ENCODE peak calls at places on chromosomes 7 and 10, in seven cellular contexts. A, G, N, S, R, W and V are unnamed samples.

GRCh38 chr7:21771906-21772610 is 173.6 kb downstream of the CDCA7L start:
- DNase-seq in W (peak), A (peak), N (no peak), S (no peak), R (peak), G (no peak), V (no peak)

GRCh38 chr7:50792342-50793114 is 9.8 kb upstream of the GRB10 start:
- DNase-seq in A (peak), N (peak), R (peak), W (peak), G (no peak), S (peak), V (no peak)

GRCh38 chr7:107167483-107168232 is 1.1 kb upstream of the HBP1 start:
- DNase-seq in W (peak), G (no peak), N (peak), R (peak), S (peak), A (peak), V (peak)

GRCh38 chr10:44383749-44384600 is 922 bp downstream of the CXCL12 start:
- DNase-seq in W (peak), G (no peak), S (no peak), A (peak), N (peak), R (peak), V (peak)

GRCh38 chr10:122328676-122329075 is 45.8 kb upstream of the PLEKHA1 start:
- DNase-seq in A (no peak), W (no peak), G (no peak), S (no peak), R (no peak), N (no peak), V (peak)

GRCh38 chr7:123230603-123231002 is 30.8 kb upstream of the SLC13A1 start:
- DNase-seq in W (no peak), N (no peak), S (no peak), G (no peak), A (no peak), R (no peak), V (no peak)

GRCh38 chr10:76946268-76946667 is 691.3 kb downstream of the KCNMA1 start:
- DNase-seq in W (peak), A (no peak), S (peak), N (no peak), G (no peak), R (peak), V (no peak)

GRCh38 chr10:54550016-54550415 is 251.0 kb downstream of the PCDH15 start:
- DNase-seq in R (no peak), G (no peak), N (no peak), W (no peak), A (no peak), S (no peak), V (no peak)

GRCh38 chr10:127889605-127890195 is 3.0 kb downstream of the CLRN3 start:
- DNase-seq in A (no peak), R (peak), W (peak), G (no peak), N (no peak), S (peak), V (no peak)

GRCh38 chr7:14858410-14858809 is 44.1 kb downstream of the DGKB start:
- DNase-seq in W (no peak), R (no peak), S (no peak), A (no peak), G (no peak), N (no peak), V (no peak)

GRCh38 chr7:33946094-33946699 is 40.9 kb downstream of the BMPER start:
- DNase-seq in N (no peak), S (peak), G (no peak), A (no peak), W (no peak), R (no peak), V (no peak)

GRCh38 chr10:17220652-17221100 is 7.4 kb upstream of the VIM start:
- DNase-seq in R (no peak), S (no peak), G (no peak), N (no peak), W (no peak), A (no peak), V (no peak)

GRCh38 chr10:59155556-59155955 is 20.9 kb upstream of the PHYHIPL start:
- DNase-seq in N (no peak), R (no peak), W (no peak), G (no peak), A (no peak), S (no peak), V (no peak)

GRCh38 chr7:130363156-130363847 is 17.0 kb upstream of the CPA1 start:
- DNase-seq in A (no peak), R (peak), S (peak), N (peak), G (no peak), W (peak), V (peak)

GRCh38 chr7:2640858-2641257 is 9.1 kb downstream of the TTYH3 start:
- DNase-seq in W (no peak), R (no peak), S (no peak), N (no peak), G (no peak), A (no peak), V (no peak)

GRCh38 chr7:79458796-79459195 is 5.3 kb upstream of the MAGI2 start:
- DNase-seq in G (no peak), R (no peak), N (no peak), W (peak), S (no peak), A (no peak), V (no peak)

GRCh38 chr7:69349291-69349690 is 249.0 kb upstream of the AUTS2 start:
- DNase-seq in N (no peak), R (no peak), G (no peak), A (no peak), S (no peak), W (no peak), V (no peak)

GRCh38 chr10:37752309-37752875 is 105.0 kb downstream of the ZNF248 start:
- DNase-seq in G (no peak), R (no peak), S (no peak), W (no peak), A (no peak), N (no peak), V (no peak)

GRCh38 chr10:86730227-86730626 is 26.2 kb upstream of the BMPR1A start:
- DNase-seq in A (no peak), S (peak), W (peak), N (no peak), R (peak), G (no peak), V (no peak)

GRCh38 chr10:48551796-48552591 is 52.9 kb downstream of the ARHGAP22 start:
- DNase-seq in W (peak), N (no peak), A (peak), R (peak), G (no peak), S (peak), V (peak)

GRCh38 chr10:102988404-102989314 is 70.6 kb downstream of the CNNM2 start:
- DNase-seq in W (peak), S (peak), A (no peak), N (no peak), R (peak), G (no peak), V (no peak)

GRCh38 chr10:133475821-133476640 is 22.3 kb downstream of the SCART1 start:
- DNase-seq in G (no peak), W (no peak), A (no peak), R (no peak), S (no peak), N (no peak), V (no peak)

GRCh38 chr7:112398534-112398933 is 51.7 kb upstream of the IFRD1 start:
- DNase-seq in A (no peak), W (peak), R (no peak), G (no peak), N (no peak), S (no peak), V (no peak)

GRCh38 chr7:156947120-156947843 is 2.2 kb upstream of the NOM1 start:
- DNase-seq in W (no peak), N (no peak), G (no peak), S (no peak), R (no peak), A (no peak), V (no peak)

GRCh38 chr7:7539711-7540110 is 4.0 kb upstream of the COL28A1 start:
- DNase-seq in R (no peak), G (no peak), N (no peak), W (no peak), S (no peak), A (no peak), V (no peak)

GRCh38 chr10:121324678-121325213 is 273.5 kb downstream of the FGFR2 start:
- DNase-seq in S (peak), G (no peak), A (no peak), R (no peak), W (no peak), N (no peak), V (peak)

GRCh38 chr7:23275906-23276305 is 23.2 kb upstream of the MALSU1 start:
- DNase-seq in S (no peak), W (no peak), G (no peak), R (no peak), A (no peak), N (no peak), V (no peak)

GRCh38 chr7:83054472-83054871 is 108.2 kb downstream of the PCLO start:
- DNase-seq in N (no peak), R (no peak), G (no peak), S (no peak), W (no peak), A (no peak), V (no peak)

GRCh38 chr7:122014697-122015096 is 129.4 kb downstream of the AASS start:
- DNase-seq in N (no peak), G (no peak), A (no peak), R (peak), W (peak), S (peak), V (no peak)
- TF ChIP-seq CTCF in N (no peak), G (no peak), A (peak), R (peak), W (peak), S (peak), V (no peak)

GRCh38 chr10:116654816-116655215 is 34.1 kb downstream of the PNLIPRP2 start:
- DNase-seq in R (no peak), W (no peak), G (no peak), N (no peak), S (peak), A (peak), V (no peak)
- TF ChIP-seq CTCF in R (peak), W (peak), G (no peak), N (no peak), S (peak), A (peak), V (no peak)

GRCh38 chr10:119251315-119251708 is 43.9 kb downstream of the GRK5 start:
- DNase-seq in S (no peak), N (peak), W (peak), R (peak), A (no peak), G (no peak), V (no peak)

GRCh38 chr10:119252470-119253151 is 45.2 kb downstream of the GRK5 start:
- DNase-seq in W (no peak), G (no peak), S (no peak), A (no peak), N (no peak), R (no peak), V (no peak)

GRCh38 chr10:119252051-119252465 is 44.7 kb downstream of the GRK5 start:
- DNase-seq in W (peak), A (no peak), S (no peak), R (peak), N (no peak), G (no peak), V (no peak)

GRCh38 chr10:119254355-119254754 is 47.0 kb downstream of the GRK5 start:
- DNase-seq in R (no peak), W (no peak), N (no peak), A (no peak), S (no peak), G (no peak), V (no peak)

DNA sequence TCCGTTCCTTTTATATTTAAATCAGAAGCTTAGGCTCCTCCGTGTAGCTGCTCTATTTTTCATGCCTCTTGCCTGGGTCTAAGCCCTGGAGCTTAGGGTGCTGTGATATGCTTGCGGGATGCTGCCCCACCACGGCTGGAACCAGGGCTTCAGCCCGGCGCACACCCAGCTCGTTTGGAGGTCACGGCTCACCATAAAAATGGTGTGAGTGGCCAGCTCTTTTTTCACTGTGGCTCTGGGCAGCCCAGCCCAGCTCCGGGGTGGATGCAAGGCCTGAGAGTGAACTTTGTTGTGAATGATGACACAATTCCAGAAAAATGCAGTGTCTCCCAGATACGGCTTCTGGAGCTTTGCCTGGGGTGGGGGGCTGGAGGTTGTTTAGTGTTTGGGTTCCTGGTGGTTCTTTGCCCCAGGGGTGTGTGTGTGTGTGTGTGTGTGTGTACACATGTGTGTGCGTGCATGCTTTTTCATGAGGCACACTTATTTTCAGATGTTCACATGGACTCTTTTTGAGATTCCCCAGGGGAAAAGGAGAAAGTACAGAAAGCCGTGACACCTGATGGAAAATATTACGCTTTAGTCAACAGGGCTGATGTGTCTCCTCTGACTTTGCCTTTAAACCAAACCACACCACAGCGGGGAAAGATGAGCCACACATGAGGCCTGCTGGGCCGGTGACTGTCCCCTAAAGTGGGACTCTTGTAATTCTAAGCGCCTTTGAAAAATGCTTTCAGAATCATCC is 46.2 kb downstream of the GRK5 start:
- DNase-seq in G (no peak), N (peak), A (peak), R (peak), W (peak), S (peak), V (peak)
- TF ChIP-seq CTCF in G (no peak), N (no peak), A (no peak), R (peak), W (peak), S (no peak), V (no peak)

GRCh38 chr7:25839084-25839769 is 312.8 kb upstream of the NFE2L3 start:
- DNase-seq in A (no peak), R (no peak), N (no peak), G (no peak), S (peak), W (peak), V (no peak)
- TF ChIP-seq CTCF in A (peak), R (peak), N (no peak), G (no peak), S (peak), W (peak), V (no peak)

DNA sequence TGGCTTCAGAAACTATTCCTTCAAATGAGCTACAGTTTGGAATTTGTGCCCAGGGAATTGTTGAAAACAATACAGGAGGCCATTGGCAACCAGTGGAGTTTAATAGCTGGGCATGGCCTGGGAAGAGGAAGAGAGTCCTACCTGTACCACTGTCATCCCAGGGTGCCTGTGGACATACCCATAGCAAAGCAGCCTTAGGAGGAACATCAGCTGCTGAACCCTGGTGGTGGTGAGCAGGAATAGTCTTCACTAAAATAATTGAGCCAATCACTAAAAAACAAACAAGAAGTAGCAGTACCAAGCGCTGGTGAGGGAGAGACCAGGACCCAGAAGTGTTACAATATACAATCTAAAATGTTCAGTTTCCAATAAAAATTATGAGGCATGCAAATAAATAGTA is 14.5 kb downstream of the IGFBP1 start:
- DNase-seq in W (peak), G (no peak), S (no peak), N (no peak), R (no peak), A (no peak), V (no peak)
- TF ChIP-seq CTCF in W (peak), G (no peak), S (no peak), N (no peak), R (peak), A (no peak), V (no peak)

GRCh38 chr7:134481167-134481566 is 22.3 kb upstream of the AKR1B1 start:
- DNase-seq in W (no peak), R (no peak), A (no peak), S (no peak), G (no peak), N (no peak), V (no peak)
- TF ChIP-seq CTCF in W (no peak), R (no peak), A (no peak), S (no peak), G (no peak), N (no peak), V (no peak)

GRCh38 chr7:36784991-36785940 is 61.0 kb upstream of the AOAH start:
- DNase-seq in G (peak), S (no peak), N (peak), A (no peak), W (peak), R (peak), V (no peak)

GRCh38 chr7:36790280-36790679 is 66.0 kb upstream of the AOAH start:
- DNase-seq in R (no peak), N (no peak), G (no peak), S (no peak), W (peak), A (no peak), V (no peak)

GRCh38 chr7:36787933-36788378 is 63.7 kb upstream of the AOAH start:
- DNase-seq in N (no peak), G (no peak), S (no peak), W (no peak), R (no peak), A (no peak), V (no peak)

GRCh38 chr7:36792421-36792820 is 68.1 kb upstream of the AOAH start:
- DNase-seq in N (no peak), A (no peak), G (no peak), R (no peak), W (no peak), S (no peak), V (no peak)

GRCh38 chr7:36788814-36789470 is 64.6 kb upstream of the AOAH start:
- DNase-seq in S (no peak), N (no peak), R (no peak), A (no peak), W (no peak), G (no peak), V (no peak)
- TF ChIP-seq CTCF in S (no peak), N (no peak), R (no peak), A (no peak), W (no peak), G (no peak), V (no peak)

GRCh38 chr7:65397730-65398142 is 24.1 kb downstream of the ZNF92 start:
- DNase-seq in S (no peak), W (peak), G (no peak), A (no peak), R (peak), N (no peak), V (no peak)
- TF ChIP-seq CTCF in S (no peak), W (peak), G (no peak), A (no peak), R (no peak), N (no peak), V (no peak)

GRCh38 chr10:113000876-113001598 is 51.0 kb downstream of the TCF7L2 start:
- DNase-seq in G (no peak), R (no peak), S (peak), A (peak), W (no peak), N (no peak), V (peak)
- TF ChIP-seq CTCF in G (no peak), R (no peak), S (peak), A (no peak), W (no peak), N (no peak), V (no peak)